ENCODE peak calls at places on chromosomes 5 and 9, in five cellular contexts. One of them, this sample, is unnamed.

GRCh38 chr5:84372066-84372700 is 12.5 kb downstream of the EDIL3 start:
- DNase-seq in endothelial cell: no peak
- DNase-seq in PC-9: no peak
- DNase-seq in coronary artery: no peak
- DNase-seq in GM13977: no peak
- DNase-seq in this sample: no peak

GRCh38 chr5:137207023-137207760 is 291.9 kb downstream of the SPOCK1 start:
- DNase-seq in GM13977: no peak
- DNase-seq in endothelial cell: no peak
- DNase-seq in PC-9: no peak
- DNase-seq in coronary artery: no peak
- DNase-seq in this sample: no peak

GRCh38 chr9:131886839-131887238 is 147.0 kb upstream of the RAPGEF1 start:
- DNase-seq in PC-9: no peak
- DNase-seq in GM13977: no peak
- DNase-seq in endothelial cell: no peak
- DNase-seq in coronary artery: no peak
- DNase-seq in this sample: no peak

GRCh38 chr9:129081388-129081889 is 528 bp downstream of the DOLPP1 start:
- DNase-seq in PC-9: peak; percentile 32
- DNase-seq in endothelial cell: no peak
- DNase-seq in coronary artery: no peak
- DNase-seq in GM13977: peak; percentile 97
- DNase-seq in this sample: no peak

GRCh38 chr5:41722359-41722950 is 147.8 kb downstream of the OXCT1 start:
- DNase-seq in GM13977: no peak
- DNase-seq in endothelial cell: no peak
- DNase-seq in coronary artery: no peak
- DNase-seq in PC-9: no peak
- DNase-seq in this sample: no peak

GRCh38 chr9:130530932-130531331 is 48.4 kb upstream of the FUBP3 start:
- DNase-seq in coronary artery: no peak
- DNase-seq in endothelial cell: no peak
- DNase-seq in GM13977: no peak
- DNase-seq in PC-9: peak; percentile 56
- DNase-seq in this sample: no peak

GRCh38 chr5:159121061-159121460 is 21.3 kb upstream of the EBF1 start:
- DNase-seq in coronary artery: no peak
- DNase-seq in GM13977: no peak
- DNase-seq in endothelial cell: no peak
- DNase-seq in PC-9: no peak
- DNase-seq in this sample: no peak

GRCh38 chr5:80156156-80156555 is 99.7 kb downstream of the SERINC5 start:
- DNase-seq in PC-9: no peak
- DNase-seq in coronary artery: no peak
- DNase-seq in endothelial cell: no peak
- DNase-seq in GM13977: no peak
- DNase-seq in this sample: no peak

GRCh38 chr9:138053321-138053868 is 175.8 kb downstream of the CACNA1B start:
- DNase-seq in GM13977: no peak
- DNase-seq in PC-9: no peak
- DNase-seq in endothelial cell: no peak
- DNase-seq in coronary artery: no peak
- DNase-seq in this sample: no peak

GRCh38 chr5:170103447-170103846 is 2.2 kb upstream of the FOXI1 start:
- DNase-seq in coronary artery: no peak
- DNase-seq in endothelial cell: no peak
- DNase-seq in GM13977: no peak
- DNase-seq in PC-9: no peak
- DNase-seq in this sample: no peak